ENCODE peak calls at places on chromosomes 16 and 17, in ten cellular contexts. L, H, M, R, Y, E, Z, D, O and Q are unnamed samples.
A peak's percentile ranks its signal among the peaks of the same experiment; 100 is the strongest.

GRCh38 chr16:57711-58110 is 4.1 kb downstream of the SNRNP25 start:
- DNase-seq in L (no peak), H (no peak), M (no peak), R (peak; percentile 25), Y (no peak), E (no peak), Z (peak; percentile 54), D (no peak), O (no peak), Q (no peak)

GRCh38 chr17:34826332-34826731 is 134.9 kb downstream of the CCT6B start:
- DNase-seq in L (peak; percentile 3), H (no peak), M (peak; percentile 25), R (peak; percentile 31), Y (no peak), E (no peak), Z (no peak), D (no peak), O (no peak), Q (no peak)

GRCh38 chr16:68249361-68249760 is 4.2 kb downstream of the PLA2G15 start:
- DNase-seq in L (no peak), H (no peak), M (no peak), R (no peak), Y (no peak), E (no peak), Z (no peak), D (no peak), O (no peak), Q (no peak)

GRCh38 chr16:25107466-25107792 is 4.1 kb upstream of the LCMT1 start:
- DNase-seq in L (no peak), H (no peak), M (no peak), R (no peak), Y (no peak), E (no peak), Z (no peak), D (no peak), O (no peak), Q (no peak)

GRCh38 chr16:4089811-4090293 is 26.4 kb downstream of the ADCY9 start:
- DNase-seq in L (no peak), H (no peak), M (no peak), R (no peak), Y (no peak), E (no peak), Z (no peak), D (no peak), O (no peak), Q (no peak)

GRCh38 chr17:3989156-3989886 is 25.1 kb upstream of the ATP2A3 start:
- DNase-seq in L (no peak), H (no peak), M (no peak), R (no peak), Y (no peak), E (no peak), Z (no peak), D (no peak), O (no peak), Q (no peak)

GRCh38 chr17:57672205-57672632 is 72.9 kb downstream of the CCDC182 start:
- DNase-seq in L (peak; percentile 93), H (no peak), M (no peak), R (peak; percentile 74), Y (no peak), E (no peak), Z (peak; percentile 62), D (no peak), O (no peak), Q (peak; percentile 60)

GRCh38 chr17:61248399-61248798 is 151.2 kb upstream of the TBX2 start:
- DNase-seq in L (no peak), H (no peak), M (no peak), R (peak; percentile 69), Y (no peak), E (peak; percentile 31), Z (peak; percentile 23), D (no peak), O (no peak), Q (no peak)